ENCODE peak calls at places on chromosomes 11 and 22, in four cellular contexts. T is heart right ventricle, B is A549, Y is NB4. V is an unnamed sample.

GRCh38 chr11:86183694-86184093 is 60.9 kb upstream of the EED start:
- DNase-seq in Y (peak; percentile 42), B (no peak), T (no peak), V (no peak)

GRCh38 chr22:30266445-30267381 is at the start of gene OSM:
- DNase-seq in T (no peak), B (no peak), Y (peak; percentile 92), V (no peak)

GRCh38 chr11:120399312-120399711 is 63.1 kb downstream of the ARHGEF12 start:
- DNase-seq in Y (no peak), T (no peak), B (no peak), V (no peak)

GRCh38 chr11:76175731-76176303 is 30.5 kb downstream of the WNT11 start:
- DNase-seq in B (no peak), Y (no peak), T (no peak), V (no peak)

GRCh38 chr11:66720223-66720898 is 8.7 kb downstream of the SPTBN2 start:
- DNase-seq in T (no peak), Y (peak; percentile 89), B (peak; percentile 45), V (peak; percentile 91)

GRCh38 chr11:101254037-101254436 is 124.4 kb upstream of the PGR start:
- DNase-seq in T (no peak), Y (no peak), B (no peak), V (no peak)

GRCh38 chr11:133825156-133825555 is 20.2 kb downstream of the SPATA19 start:
- DNase-seq in T (no peak), Y (no peak), B (no peak), V (peak; percentile 78)

GRCh38 chr11:93089474-93090102 is 108.2 kb downstream of the SLC36A4 start:
- DNase-seq in T (no peak), Y (peak; percentile 69), B (peak; percentile 1), V (no peak)

GRCh38 chr11:115304774-115305472 is 199.3 kb downstream of the CADM1 start:
- DNase-seq in B (no peak), T (no peak), Y (no peak), V (no peak)

GRCh38 chr11:57566035-57566504 is 1.4 kb downstream of the UBE2L6 start:
- DNase-seq in Y (peak; percentile 46), T (peak; percentile 22), B (no peak), V (no peak)

GRCh38 chr22:39030705-39031104 is 9.8 kb downstream of the APOBEC3D start:
- DNase-seq in Y (no peak), T (no peak), B (no peak), V (no peak)

GRCh38 chr22:33272180-33272579 is 214.0 kb upstream of the SYN3 start:
- DNase-seq in T (no peak), Y (no peak), B (no peak), V (no peak)

GRCh38 chr22:26565889-26566288 is 24.0 kb downstream of the TPST2 start:
- DNase-seq in T (no peak), B (no peak), Y (peak; percentile 37), V (no peak)

GRCh38 chr22:31346255-31346732 is at the start of gene PATZ1:
- DNase-seq in Y (peak; percentile 91), B (peak; percentile 56), T (peak; percentile 87), V (peak; percentile 90)

GRCh38 chr11:64139045-64139444 is 26.9 kb downstream of the MACROD1 start:
- DNase-seq in B (no peak), T (no peak), Y (no peak), V (no peak)

GRCh38 chr11:13118194-13118593 is 109.1 kb downstream of the RASSF10 start:
- DNase-seq in Y (no peak), B (peak; percentile 46), T (no peak), V (no peak)

GRCh38 chr11:58788355-58789023 is 56.0 kb downstream of the GLYATL2 start:
- DNase-seq in B (peak; percentile 6), Y (peak; percentile 71), T (peak; percentile 8), V (no peak)

GRCh38 chr11:23336961-23337360 is 476.7 kb upstream of the CCDC179 start:
- DNase-seq in B (no peak), T (no peak), Y (no peak), V (no peak)

GRCh38 chr22:24965822-24966626 is 13.5 kb downstream of the KIAA1671 start:
- DNase-seq in B (no peak), T (no peak), Y (no peak), V (no peak)

GRCh38 chr11:12807621-12808020 is 133.4 kb downstream of the TEAD1 start:
- DNase-seq in B (no peak), T (no peak), Y (no peak), V (no peak)

GRCh38 chr11:96141649-96142048 is 201.3 kb downstream of the MAML2 start:
- DNase-seq in B (no peak), Y (no peak), T (no peak), V (no peak)

GRCh38 chr22:19522881-19523239 is 1.4 kb downstream of the CLDN5 start:
- DNase-seq in B (no peak), Y (no peak), T (no peak), V (no peak)

GRCh38 chr22:46023558-46023981 is 46.6 kb upstream of the WNT7B start:
- DNase-seq in T (no peak), B (no peak), Y (no peak), V (no peak)

GRCh38 chr11:69493931-69494821 is 12.7 kb downstream of the LINC01488 start:
- DNase-seq in Y (no peak), T (no peak), B (no peak), V (no peak)

GRCh38 chr11:64278576-64279190 is 5.8 kb downstream of the BAD start:
- DNase-seq in B (no peak), Y (no peak), T (no peak), V (no peak)

GRCh38 chr11:10911907-10912306 is 54.1 kb upstream of the ZBED5 start:
- DNase-seq in Y (no peak), B (no peak), T (no peak), V (no peak)

GRCh38 chr11:94768602-94769511 is 701 bp downstream of the AMOTL1 start:
- DNase-seq in B (no peak), Y (peak; percentile 38), T (peak; percentile 58), V (peak; percentile 85)

GRCh38 chr11:121928597-121929580 is 187.1 kb downstream of the BLID start:
- DNase-seq in T (no peak), Y (no peak), B (no peak), V (no peak)

GRCh38 chr11:107018274-107018901 is at the start of gene GUCY1A2:
- DNase-seq in T (peak; percentile 26), Y (no peak), B (no peak), V (no peak)

GRCh38 chr11:77418155-77418980 is 55.5 kb downstream of the PAK1 start:
- DNase-seq in T (no peak), B (no peak), Y (no peak), V (no peak)

GRCh38 chr11:68659158-68659921 is 25.0 kb upstream of the GAL start:
- DNase-seq in Y (no peak), B (peak; percentile 55), T (peak; percentile 71), V (peak; percentile 94)

GRCh38 chr11:94140154-94140655 is 11.6 kb downstream of the PANX1 start:
- DNase-seq in B (no peak), Y (no peak), T (no peak), V (no peak)

GRCh38 chr11:64727131-64727530 is 4.1 kb upstream of the NRXN2 start:
- DNase-seq in Y (no peak), T (no peak), B (no peak), V (no peak)

GRCh38 chr11:111582881-111583280 is 19.4 kb upstream of the SIK2 start:
- DNase-seq in Y (no peak), B (no peak), T (no peak), V (no peak)

GRCh38 chr11:71206186-71206585 is 46.2 kb downstream of the SHANK2 start:
- DNase-seq in T (no peak), Y (no peak), B (no peak), V (no peak)

GRCh38 chr11:1553808-1554594 is 18.1 kb downstream of the DUSP8 start:
- DNase-seq in T (no peak), Y (no peak), B (no peak), V (no peak)
- TF ChIP-seq CTCF in T (no peak), Y (no peak), B (no peak), V (no peak)

DNA sequence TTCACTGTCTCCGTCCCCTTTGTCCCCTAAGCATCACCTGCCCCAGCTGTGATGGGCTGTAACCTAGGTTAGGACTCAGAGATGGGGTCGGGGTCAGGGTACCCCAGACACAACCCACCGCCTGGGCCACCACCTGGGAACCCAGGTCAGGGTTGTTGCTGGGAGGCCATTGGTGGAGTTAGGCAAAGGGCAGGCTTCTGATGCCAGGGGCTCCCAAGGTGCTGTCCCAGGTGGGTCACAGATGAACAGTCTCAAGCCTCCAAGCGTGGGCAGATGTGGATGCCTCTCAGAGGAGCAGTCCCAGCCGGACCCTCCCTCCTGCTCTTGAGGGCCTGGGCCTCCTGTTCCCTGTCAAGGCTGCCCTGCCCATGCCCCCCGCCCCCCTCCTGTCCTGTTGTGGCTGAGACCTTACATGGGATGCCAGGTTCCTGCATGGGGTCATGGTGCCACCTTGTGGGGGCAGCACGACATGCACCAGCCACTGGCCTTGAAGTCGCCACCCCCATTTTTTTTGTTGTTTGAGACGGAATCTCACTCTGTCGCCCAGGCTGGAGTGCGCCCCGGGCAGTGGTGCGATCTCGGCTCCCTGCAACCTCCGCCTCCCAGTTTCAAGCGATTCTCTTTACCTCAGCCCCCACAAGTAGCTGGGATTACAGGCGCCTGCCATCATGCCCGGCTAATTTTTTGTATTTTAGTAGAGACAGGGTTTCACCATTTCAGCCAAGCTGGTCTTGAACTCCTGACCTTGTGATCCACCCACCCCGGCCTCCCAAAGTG is 12.1 kb downstream of the GATD1 start:
- DNase-seq in Y (peak; percentile 74), B (peak; percentile 60), T (no peak), V (no peak)
- TF ChIP-seq CTCF in Y (peak; percentile 61), B (peak; percentile 64), T (peak; percentile 56), V (peak; percentile 55)

GRCh38 chr22:49266561-49267519 is 560.8 kb downstream of the BRD1 start:
- DNase-seq in T (no peak), Y (no peak), B (no peak), V (peak; percentile 82)
- TF ChIP-seq CTCF in T (no peak), Y (no peak), B (no peak), V (no peak)

GRCh38 chr22:23104109-23104971 is 34.0 kb downstream of the GNAZ start:
- DNase-seq in B (no peak), T (no peak), Y (no peak), V (no peak)

GRCh38 chr22:23102776-23103175 is 32.5 kb downstream of the GNAZ start:
- DNase-seq in T (no peak), B (no peak), Y (no peak), V (no peak)

GRCh38 chr22:23102002-23102655 is 31.8 kb downstream of the GNAZ start:
- DNase-seq in T (no peak), B (no peak), Y (no peak), V (no peak)

GRCh38 chr22:23101524-23101923 is 31.2 kb downstream of the GNAZ start:
- DNase-seq in B (no peak), Y (no peak), T (no peak), V (no peak)

DNA sequence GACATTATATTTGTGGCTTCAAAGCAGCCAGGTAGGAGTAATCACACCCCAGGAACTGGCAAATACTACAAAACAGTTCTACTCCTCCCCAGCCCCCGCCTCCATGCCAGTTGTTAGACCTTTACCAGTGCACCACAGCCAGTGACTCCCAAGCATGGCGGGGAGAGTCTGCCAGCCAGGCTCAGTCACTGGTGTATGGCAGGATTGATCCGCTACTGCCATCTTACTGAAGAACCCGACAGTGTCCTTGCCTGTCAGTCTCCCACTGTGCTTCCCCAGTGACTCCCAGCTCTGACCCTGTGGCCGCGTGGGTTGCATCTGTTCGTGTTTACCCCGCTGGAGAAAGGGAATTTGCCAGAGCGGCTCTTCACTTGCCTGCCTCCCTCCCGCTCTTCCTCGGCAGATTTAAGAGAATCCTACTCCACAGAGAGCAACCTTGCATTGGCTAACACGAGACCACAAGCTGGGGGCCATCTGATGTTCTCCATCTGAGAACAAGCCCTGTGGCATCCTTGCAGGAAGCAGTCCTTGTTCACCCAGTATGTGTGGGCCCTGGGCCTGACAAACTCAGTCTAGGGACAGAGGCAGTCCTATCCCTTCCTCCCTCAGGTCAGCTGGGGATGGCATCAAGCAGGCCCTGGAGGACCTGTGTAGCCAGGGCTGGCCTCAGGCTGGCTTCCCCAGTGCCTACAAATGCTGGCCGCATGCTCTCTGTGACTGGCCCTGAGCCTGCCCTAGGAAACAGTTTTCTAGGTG is 33.1 kb downstream of the GNAZ start:
- DNase-seq in T (no peak), Y (no peak), B (no peak), V (no peak)
- TF ChIP-seq CTCF in T (no peak), Y (no peak), B (no peak), V (no peak)